ENCODE peak calls at places on chromosomes 3 and 15, in four cellular contexts. One of them, this sample, is unnamed.

GRCh38 chr15:38455096-38455495 is 1.2 kb downstream of the FAM98B start:
- DNase-seq in cardiac muscle cell: no peak
- DNase-seq in mammary epithelial cell: no peak
- DNase-seq in dorsolateral prefrontal cortex: no peak
- DNase-seq in this sample: peak; percentile 14

GRCh38 chr3:58124387-58124786 is 86.4 kb downstream of the DNASE1L3 start:
- DNase-seq in dorsolateral prefrontal cortex: no peak
- DNase-seq in mammary epithelial cell: no peak
- DNase-seq in cardiac muscle cell: no peak
- DNase-seq in this sample: no peak

GRCh38 chr15:70421197-70421482 is 323.4 kb upstream of the TLE3 start:
- DNase-seq in mammary epithelial cell: no peak
- DNase-seq in dorsolateral prefrontal cortex: no peak
- DNase-seq in cardiac muscle cell: no peak
- DNase-seq in this sample: no peak

GRCh38 chr3:31050296-31050695 is 155.8 kb upstream of the GADL1 start:
- DNase-seq in dorsolateral prefrontal cortex: no peak
- DNase-seq in cardiac muscle cell: no peak
- DNase-seq in mammary epithelial cell: no peak
- DNase-seq in this sample: no peak

GRCh38 chr3:100041328-100041749 is 73.0 kb downstream of the FILIP1L start:
- DNase-seq in mammary epithelial cell: peak; percentile 75
- DNase-seq in cardiac muscle cell: peak; percentile 94
- DNase-seq in dorsolateral prefrontal cortex: no peak
- DNase-seq in this sample: peak; percentile 88

GRCh38 chr3:156489462-156489911 is 65.4 kb downstream of the SSR3 start:
- DNase-seq in mammary epithelial cell: peak; percentile 9
- DNase-seq in cardiac muscle cell: peak; percentile 62
- DNase-seq in dorsolateral prefrontal cortex: no peak
- DNase-seq in this sample: peak; percentile 42

GRCh38 chr3:58202917-58203360 is 7.8 kb downstream of the DNASE1L3 start:
- DNase-seq in mammary epithelial cell: no peak
- DNase-seq in dorsolateral prefrontal cortex: no peak
- DNase-seq in cardiac muscle cell: no peak
- DNase-seq in this sample: no peak

GRCh38 chr3:186287723-186288122 is 74.3 kb downstream of the DGKG start:
- DNase-seq in cardiac muscle cell: peak; percentile 85
- DNase-seq in mammary epithelial cell: peak; percentile 41
- DNase-seq in dorsolateral prefrontal cortex: no peak
- DNase-seq in this sample: peak; percentile 21

GRCh38 chr3:187822402-187822801 is 77.1 kb upstream of the BCL6 start:
- DNase-seq in cardiac muscle cell: no peak
- DNase-seq in mammary epithelial cell: no peak
- DNase-seq in dorsolateral prefrontal cortex: no peak
- DNase-seq in this sample: no peak

GRCh38 chr3:42696356-42697301 is 6.0 kb downstream of the HHATL start:
- DNase-seq in mammary epithelial cell: no peak
- DNase-seq in cardiac muscle cell: no peak
- DNase-seq in dorsolateral prefrontal cortex: no peak
- DNase-seq in this sample: no peak

GRCh38 chr3:66036586-66037061 is 2.1 kb downstream of the MAGI1 start:
- DNase-seq in dorsolateral prefrontal cortex: no peak
- DNase-seq in mammary epithelial cell: no peak
- DNase-seq in cardiac muscle cell: peak; percentile 46
- DNase-seq in this sample: no peak

GRCh38 chr3:152738656-152739055 is 96.3 kb upstream of the P2RY1 start:
- DNase-seq in dorsolateral prefrontal cortex: no peak
- DNase-seq in mammary epithelial cell: no peak
- DNase-seq in cardiac muscle cell: peak; percentile 86
- DNase-seq in this sample: no peak
- H3K4me3 ChIP-seq in dorsolateral prefrontal cortex: peak overlapping the region; percentile 21
- H3K4me3 ChIP-seq in mammary epithelial cell: no peak overlapping the region
- H3K4me3 ChIP-seq in cardiac muscle cell: no peak overlapping the region
- H3K4me3 ChIP-seq in this sample: no peak overlapping the region

DNA sequence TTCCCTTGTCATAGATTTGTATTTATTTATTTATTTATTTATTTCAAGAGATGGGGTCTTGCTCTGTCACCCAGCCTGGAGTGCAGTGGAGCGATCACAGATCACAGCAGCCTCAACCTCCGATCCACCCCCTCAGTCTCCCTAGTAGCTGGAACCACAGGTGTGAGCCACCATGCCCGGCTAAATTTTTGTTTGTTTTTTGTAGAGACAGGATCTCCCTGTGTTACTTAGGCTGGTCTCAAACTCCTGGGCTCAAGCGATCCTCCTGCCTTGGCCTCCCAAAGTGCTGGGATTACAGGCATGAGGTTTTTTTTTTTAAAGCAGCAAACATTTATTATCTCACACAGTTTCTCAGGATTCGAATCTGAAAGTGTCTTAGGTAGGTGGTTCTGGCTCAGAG is 2.5 kb downstream of the TTBK2 start:
- DNase-seq in mammary epithelial cell: no peak
- DNase-seq in dorsolateral prefrontal cortex: no peak
- DNase-seq in cardiac muscle cell: no peak
- DNase-seq in this sample: no peak
- H3K4me3 ChIP-seq in mammary epithelial cell: no peak overlapping the region
- H3K4me3 ChIP-seq in dorsolateral prefrontal cortex: peak overlapping the region; percentile 24
- H3K4me3 ChIP-seq in cardiac muscle cell: no peak overlapping the region
- H3K4me3 ChIP-seq in this sample: no peak overlapping the region

GRCh38 chr15:83378921-83379561 is 68.1 kb upstream of the SH3GL3 start:
- DNase-seq in cardiac muscle cell: peak; percentile 12
- DNase-seq in mammary epithelial cell: peak; percentile 83
- DNase-seq in dorsolateral prefrontal cortex: no peak
- DNase-seq in this sample: peak; percentile 81
- H3K4me3 ChIP-seq in cardiac muscle cell: no peak overlapping the region
- H3K4me3 ChIP-seq in mammary epithelial cell: no peak overlapping the region
- H3K4me3 ChIP-seq in dorsolateral prefrontal cortex: peak overlapping the region; percentile 2
- H3K4me3 ChIP-seq in this sample: peak overlapping the region; percentile 32

GRCh38 chr3:94043285-94043684 is 14.9 kb upstream of the STX19 start:
- DNase-seq in cardiac muscle cell: no peak
- DNase-seq in dorsolateral prefrontal cortex: no peak
- DNase-seq in mammary epithelial cell: no peak
- DNase-seq in this sample: no peak
- H3K4me3 ChIP-seq in cardiac muscle cell: no peak overlapping the region
- H3K4me3 ChIP-seq in dorsolateral prefrontal cortex: no peak overlapping the region
- H3K4me3 ChIP-seq in mammary epithelial cell: no peak overlapping the region
- H3K4me3 ChIP-seq in this sample: no peak overlapping the region

DNA sequence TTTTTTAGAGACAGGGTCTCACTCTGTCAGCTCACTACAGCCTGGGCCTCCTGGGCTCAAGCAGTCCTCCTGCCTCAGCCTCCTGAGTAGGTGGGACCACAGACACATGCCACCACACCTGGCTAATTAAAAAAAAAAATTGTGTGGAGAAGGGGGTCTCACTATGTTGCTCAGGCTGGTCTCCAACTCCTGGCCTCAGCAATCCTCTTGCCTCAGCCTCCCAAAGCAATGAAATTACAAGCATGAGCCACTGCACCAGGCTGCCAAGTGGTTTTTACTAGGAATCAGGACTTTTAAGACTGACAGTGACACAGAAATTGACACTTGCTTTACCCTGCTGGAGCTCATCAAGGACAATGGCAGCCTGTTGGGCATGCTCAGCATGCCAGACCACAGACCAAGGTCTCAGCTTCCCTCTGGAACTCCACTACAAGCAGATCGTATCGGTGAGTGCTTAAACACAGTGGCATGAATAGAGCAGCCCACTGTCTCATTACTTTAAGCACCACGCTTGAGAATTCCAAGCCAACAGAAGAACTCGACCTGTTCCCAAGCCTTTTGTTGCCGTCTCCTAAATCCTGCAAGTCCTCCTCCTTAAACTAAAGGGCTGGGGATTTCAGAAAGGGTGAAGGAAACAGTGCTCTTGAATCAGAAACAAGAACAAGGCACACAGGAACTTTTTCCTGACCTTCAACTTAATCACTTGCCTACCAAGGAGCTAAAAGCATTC is 41.4 kb downstream of the EOMES start:
- DNase-seq in dorsolateral prefrontal cortex: no peak
- DNase-seq in cardiac muscle cell: no peak
- DNase-seq in mammary epithelial cell: no peak
- DNase-seq in this sample: no peak
- H3K4me3 ChIP-seq in dorsolateral prefrontal cortex: no peak overlapping the region
- H3K4me3 ChIP-seq in cardiac muscle cell: no peak overlapping the region
- H3K4me3 ChIP-seq in mammary epithelial cell: no peak overlapping the region
- H3K4me3 ChIP-seq in this sample: no peak overlapping the region

GRCh38 chr15:50202003-50202402 is 20.0 kb downstream of the SLC27A2 start:
- DNase-seq in dorsolateral prefrontal cortex: no peak
- DNase-seq in cardiac muscle cell: no peak
- DNase-seq in mammary epithelial cell: no peak
- DNase-seq in this sample: no peak
- H3K4me3 ChIP-seq in dorsolateral prefrontal cortex: no peak overlapping the region
- H3K4me3 ChIP-seq in cardiac muscle cell: no peak overlapping the region
- H3K4me3 ChIP-seq in mammary epithelial cell: no peak overlapping the region
- H3K4me3 ChIP-seq in this sample: no peak overlapping the region

GRCh38 chr3:39432342-39432741 is 25.8 kb downstream of the RPSA start:
- DNase-seq in mammary epithelial cell: peak; percentile 51
- DNase-seq in dorsolateral prefrontal cortex: no peak
- DNase-seq in cardiac muscle cell: no peak
- DNase-seq in this sample: peak; percentile 27

GRCh38 chr3:39434574-39434973 is 28.1 kb downstream of the RPSA start:
- DNase-seq in dorsolateral prefrontal cortex: no peak
- DNase-seq in cardiac muscle cell: no peak
- DNase-seq in mammary epithelial cell: peak; percentile 83
- DNase-seq in this sample: peak; percentile 39

GRCh38 chr3:39429466-39429865 is 22.9 kb downstream of the RPSA start:
- DNase-seq in mammary epithelial cell: no peak
- DNase-seq in cardiac muscle cell: no peak
- DNase-seq in dorsolateral prefrontal cortex: no peak
- DNase-seq in this sample: no peak

GRCh38 chr3:39435006-39435748 is 28.7 kb downstream of the RPSA start:
- DNase-seq in mammary epithelial cell: peak; percentile 6
- DNase-seq in cardiac muscle cell: no peak
- DNase-seq in dorsolateral prefrontal cortex: no peak
- DNase-seq in this sample: no peak

DNA sequence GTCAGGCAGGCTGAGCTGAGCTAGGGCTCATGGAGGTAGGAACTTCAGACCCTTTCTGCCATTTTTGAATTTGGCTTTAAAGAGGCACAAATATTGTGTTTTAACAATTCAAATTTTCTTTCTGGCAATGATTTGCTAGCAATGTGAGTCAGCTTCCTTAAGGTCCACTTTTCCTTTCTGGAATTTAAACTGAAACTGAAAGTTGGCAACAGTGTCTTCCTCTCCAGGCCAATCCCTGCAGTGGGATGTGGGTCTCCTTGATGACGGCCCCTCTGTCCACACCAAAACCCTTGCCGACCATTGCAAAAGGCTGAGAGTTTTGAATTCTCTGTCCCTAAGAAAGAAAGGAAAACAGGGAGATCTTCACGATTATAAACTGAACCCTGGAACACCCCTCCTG is 27.1 kb downstream of the RPSA start:
- DNase-seq in cardiac muscle cell: peak; percentile 73
- DNase-seq in mammary epithelial cell: no peak
- DNase-seq in dorsolateral prefrontal cortex: no peak
- DNase-seq in this sample: no peak
- H3K4me3 ChIP-seq in cardiac muscle cell: no peak overlapping the region
- H3K4me3 ChIP-seq in mammary epithelial cell: no peak overlapping the region
- H3K4me3 ChIP-seq in dorsolateral prefrontal cortex: no peak overlapping the region
- H3K4me3 ChIP-seq in this sample: no peak overlapping the region

GRCh38 chr3:126358816-126359181 is 1.6 kb upstream of the KLF15 start:
- DNase-seq in cardiac muscle cell: no peak
- DNase-seq in mammary epithelial cell: no peak
- DNase-seq in dorsolateral prefrontal cortex: peak; percentile 10
- DNase-seq in this sample: no peak
- H3K4me3 ChIP-seq in cardiac muscle cell: no peak overlapping the region
- H3K4me3 ChIP-seq in mammary epithelial cell: no peak overlapping the region
- H3K4me3 ChIP-seq in dorsolateral prefrontal cortex: no peak overlapping the region
- H3K4me3 ChIP-seq in this sample: no peak overlapping the region

GRCh38 chr3:49017229-49017615 is 1.2 kb downstream of the DALRD3 start:
- DNase-seq in dorsolateral prefrontal cortex: no peak
- DNase-seq in cardiac muscle cell: no peak
- DNase-seq in mammary epithelial cell: no peak
- DNase-seq in this sample: no peak

GRCh38 chr3:49015765-49016164 is 2.6 kb downstream of the DALRD3 start:
- DNase-seq in mammary epithelial cell: no peak
- DNase-seq in dorsolateral prefrontal cortex: no peak
- DNase-seq in cardiac muscle cell: no peak
- DNase-seq in this sample: peak; percentile 50

GRCh38 chr3:49017978-49018706 is at the start of gene DALRD3:
- DNase-seq in dorsolateral prefrontal cortex: peak; percentile 47
- DNase-seq in cardiac muscle cell: peak; percentile 64
- DNase-seq in mammary epithelial cell: peak; percentile 65
- DNase-seq in this sample: peak; percentile 39

GRCh38 chr3:49017646-49017977 is 768 bp downstream of the DALRD3 start:
- DNase-seq in dorsolateral prefrontal cortex: no peak
- DNase-seq in cardiac muscle cell: no peak
- DNase-seq in mammary epithelial cell: no peak
- DNase-seq in this sample: no peak

GRCh38 chr3:49016414-49017228 is 1.8 kb downstream of the DALRD3 start:
- DNase-seq in dorsolateral prefrontal cortex: no peak
- DNase-seq in mammary epithelial cell: no peak
- DNase-seq in cardiac muscle cell: no peak
- DNase-seq in this sample: no peak
- H3K4me3 ChIP-seq in dorsolateral prefrontal cortex: no peak overlapping the region
- H3K4me3 ChIP-seq in mammary epithelial cell: no peak overlapping the region
- H3K4me3 ChIP-seq in cardiac muscle cell: no peak overlapping the region
- H3K4me3 ChIP-seq in this sample: no peak overlapping the region

This sample was measured in bronchial epithelial cell.